ENCODE peak calls at places on chromosome 10, in nine cellular contexts. Q is T-helper 9 cell; W is kidney tubule cell; T is RWPE1; X is kidney epithelial cell; G is HTR-8/SVneo; R is ACHN; M is stimulated activated CD4-positive, alpha-beta T cell treated with anti-CD3 and anti-CD28 coated beads, Interleukin-2, amount 100 ng/mL, for 48 hours; Z is hippocampal formation. A is an unnamed sample.

GRCh38 chr10:2076528-2076927 is 339.2 kb upstream of the ADARB2 start:
- DNase-seq in W (no peak), R (no peak), M (no peak), Q (no peak), Z (no peak), X (no peak), G (no peak), T (no peak), A (no peak)

GRCh38 chr10:125444790-125445189 is 238.2 kb downstream of the TEX36 start:
- DNase-seq in Q (no peak), M (no peak), T (no peak), G (no peak), W (no peak), Z (no peak), R (no peak), X (no peak), A (no peak)

GRCh38 chr10:43304687-43305333 is 37.9 kb upstream of the RASGEF1A start:
- DNase-seq in G (no peak), M (peak; percentile 51), W (peak; percentile 40), X (no peak), R (peak; percentile 27), T (no peak), Z (peak; percentile 40), Q (peak; percentile 47), A (peak; percentile 11)

GRCh38 chr10:29253096-29254029 is 35.5 kb upstream of the LYZL1 start:
- DNase-seq in R (no peak), Q (no peak), W (no peak), Z (no peak), T (no peak), X (no peak), M (no peak), G (peak; percentile 5), A (no peak)

GRCh38 chr10:28988980-28989379 is 299.9 kb upstream of the LYZL1 start:
- DNase-seq in M (no peak), T (no peak), W (no peak), X (no peak), Z (no peak), R (no peak), Q (no peak), G (no peak), A (no peak)

GRCh38 chr10:68876246-68876918 is 24.7 kb upstream of the DDX50 start:
- DNase-seq in M (no peak), Q (no peak), Z (no peak), R (no peak), G (no peak), W (no peak), T (no peak), X (no peak), A (no peak)

GRCh38 chr10:57142925-57143576 is 782.0 kb upstream of the ZWINT start:
- DNase-seq in W (no peak), Q (no peak), G (no peak), M (no peak), T (no peak), Z (no peak), R (no peak), X (no peak), A (no peak)

GRCh38 chr10:5588080-5588453 is 63.3 kb downstream of the CALML3 start:
- DNase-seq in W (no peak), Z (no peak), M (no peak), X (no peak), T (no peak), R (no peak), Q (no peak), G (no peak), A (no peak)

GRCh38 chr10:67492317-67493019 is 203.5 kb downstream of the CTNNA3 start:
- DNase-seq in Q (no peak), Z (no peak), R (no peak), W (peak; percentile 17), M (no peak), X (no peak), T (no peak), G (no peak), A (no peak)

GRCh38 chr10:107576746-107577145 is 412.2 kb upstream of the SORCS1 start:
- DNase-seq in T (peak; percentile 5), Z (no peak), X (no peak), W (peak; percentile 45), R (no peak), M (no peak), G (no peak), Q (no peak), A (peak; percentile 12)

GRCh38 chr10:86205086-86205760 is 161.4 kb downstream of the GRID1 start:
- DNase-seq in T (no peak), Q (no peak), M (no peak), Z (no peak), R (no peak), X (no peak), W (no peak), G (no peak), A (no peak)

GRCh38 chr10:23053036-23053435 is 42.3 kb upstream of the MSRB2 start:
- DNase-seq in M (no peak), X (no peak), Q (no peak), W (peak; percentile 38), R (no peak), G (no peak), T (peak; percentile 48), Z (no peak), A (peak; percentile 68)

GRCh38 chr10:112783653-112784426 is 166.2 kb upstream of the TCF7L2 start:
- DNase-seq in R (no peak), Q (no peak), T (no peak), X (no peak), G (no peak), M (no peak), W (peak; percentile 47), Z (no peak), A (no peak)

GRCh38 chr10:90969148-90969547 is 48.3 kb upstream of the ANKRD1 start:
- DNase-seq in T (no peak), Q (no peak), X (peak; percentile 23), Z (no peak), G (no peak), R (peak; percentile 4), W (peak; percentile 80), M (no peak), A (peak; percentile 56)

GRCh38 chr10:80491251-80492102 is 37.4 kb downstream of the TSPAN14 start:
- DNase-seq in T (no peak), W (peak; percentile 62), Q (no peak), X (no peak), G (no peak), M (no peak), Z (no peak), R (peak; percentile 37), A (no peak)

GRCh38 chr10:124588736-124589451 is 127.3 kb downstream of the LHPP start:
- DNase-seq in Q (no peak), X (peak; percentile 10), T (no peak), G (peak; percentile 35), M (no peak), W (peak; percentile 86), Z (peak; percentile 55), R (no peak), A (no peak)

GRCh38 chr10:22314852-22315251 is 1.3 kb upstream of the COMMD3 start:
- DNase-seq in W (no peak), G (no peak), Q (no peak), Z (no peak), X (no peak), R (no peak), M (no peak), T (no peak), A (no peak)

GRCh38 chr10:14016011-14016536 is 314.6 kb downstream of the FRMD4A start:
- DNase-seq in R (no peak), G (no peak), X (no peak), M (no peak), Z (peak; percentile 26), T (no peak), W (no peak), Q (no peak), A (no peak)

GRCh38 chr10:84205049-84205852 is 10.9 kb downstream of the CDHR1 start:
- DNase-seq in W (peak; percentile 74), X (peak; percentile 12), G (peak; percentile 57), R (peak; percentile 73), M (peak; percentile 63), T (peak; percentile 76), Z (peak; percentile 61), Q (peak; percentile 47), A (peak; percentile 42)

GRCh38 chr10:43202657-43203490 is 64.0 kb downstream of the RASGEF1A start:
- DNase-seq in M (peak; percentile 31), W (no peak), X (no peak), T (peak; percentile 38), G (no peak), Q (peak; percentile 40), Z (no peak), R (no peak), A (no peak)

GRCh38 chr10:30583778-30584415 is 45.7 kb downstream of the LYZL2 start:
- DNase-seq in X (peak; percentile 70), M (no peak), R (peak; percentile 55), T (peak; percentile 49), G (peak; percentile 61), Q (no peak), W (peak; percentile 94), Z (peak; percentile 35), A (peak; percentile 94)

GRCh38 chr10:99536400-99537254 is 3.9 kb downstream of the NKX2-3 start:
- DNase-seq in Q (no peak), R (peak; percentile 12), W (no peak), Z (no peak), X (no peak), T (no peak), M (no peak), G (no peak), A (no peak)

GRCh38 chr10:78787095-78787494 is 281.7 kb upstream of the ZMIZ1 start:
- DNase-seq in X (no peak), M (no peak), R (no peak), G (no peak), T (no peak), Q (no peak), W (no peak), Z (no peak), A (no peak)

GRCh38 chr10:14056545-14057332 is 274.0 kb downstream of the FRMD4A start:
- DNase-seq in G (no peak), Q (no peak), W (peak; percentile 54), R (no peak), M (no peak), X (peak; percentile 54), T (no peak), Z (no peak), A (no peak)

GRCh38 chr10:17453377-17454091 is 861 bp downstream of the ST8SIA6 start:
- DNase-seq in W (peak; percentile 33), G (peak; percentile 37), X (no peak), M (peak; percentile 21), Q (peak; percentile 28), T (peak; percentile 59), R (no peak), Z (no peak), A (peak; percentile 57)

GRCh38 chr10:45181483-45181882 is 133.9 kb downstream of the OR13A1 start:
- DNase-seq in M (no peak), X (no peak), R (no peak), Z (no peak), W (no peak), G (no peak), Q (no peak), T (no peak), A (no peak)

GRCh38 chr10:124827474-124827873 is 25.9 kb downstream of the ABRAXAS2 start:
- DNase-seq in M (no peak), Z (no peak), T (peak; percentile 58), G (peak; percentile 4), X (no peak), R (peak; percentile 45), W (peak; percentile 8), Q (no peak), A (no peak)

GRCh38 chr10:77844713-77845454 is 81.7 kb downstream of the DLG5 start:
- DNase-seq in Q (no peak), Z (no peak), T (peak; percentile 95), G (peak; percentile 90), X (peak; percentile 70), W (peak; percentile 94), R (peak; percentile 97), M (no peak), A (peak; percentile 85)

GRCh38 chr10:30553625-30554442 is 75.7 kb downstream of the LYZL2 start:
- DNase-seq in T (no peak), Q (no peak), Z (no peak), X (no peak), G (no peak), R (no peak), M (no peak), W (peak; percentile 26), A (no peak)

GRCh38 chr10:80855348-80855971 is 317.8 kb downstream of the SH2D4B start:
- DNase-seq in G (no peak), M (no peak), W (no peak), R (peak; percentile 11), Z (no peak), T (peak; percentile 8), Q (no peak), X (no peak), A (no peak)

GRCh38 chr10:127467793-127468192 is 81.3 kb upstream of the NPS start:
- DNase-seq in G (no peak), Q (no peak), X (no peak), Z (no peak), M (no peak), R (no peak), W (no peak), T (no peak), A (no peak)